ENCODE peak calls at places on chromosomes 5 and 9, in five cellular contexts. O is CD4-positive, CD25-positive, alpha-beta regulatory T cell; M is activated CD4-positive, alpha-beta T cell treated with anti-CD3 and anti-CD28 coated beads, Interleukin-2, amount 10 ng/mL, durations not matched to agents 7 days and 5 days; I is H4; K is GM10248. E is an unnamed sample.
A peak's percentile ranks its signal among the peaks of the same experiment; 100 is the strongest.

GRCh38 chr5:54985301-54986268 is at the start of gene ESM1:
- DNase-seq in O (no peak), M (no peak), I (peak; percentile 70), K (no peak), E (no peak)

GRCh38 chr5:130116431-130116830 is 212.2 kb downstream of the CHSY3 start:
- DNase-seq in O (no peak), M (no peak), I (no peak), K (no peak), E (no peak)

GRCh38 chr5:141947366-141947765 is 10.6 kb downstream of the PCDH12 start:
- DNase-seq in O (no peak), M (no peak), I (no peak), K (no peak), E (no peak)

GRCh38 chr5:53877243-53877642 is 316.8 kb downstream of the NDUFS4 start:
- DNase-seq in O (no peak), M (no peak), I (peak; percentile 39), K (no peak), E (no peak)

GRCh38 chr5:6713274-6714181 is at the start of gene TENT4A:
- DNase-seq in O (no peak), M (no peak), I (no peak), K (peak; percentile 98), E (no peak)

GRCh38 chr5:593511-593910 is 18.6 kb upstream of the CEP72 start:
- DNase-seq in O (no peak), M (no peak), I (no peak), K (no peak), E (no peak)

GRCh38 chr5:1542755-1543154 is 19.0 kb upstream of the LPCAT1 start:
- DNase-seq in O (no peak), M (no peak), I (peak; percentile 97), K (no peak), E (no peak)

GRCh38 chr5:159826351-159827222 is 89.7 kb upstream of the ADRA1B start:
- DNase-seq in O (no peak), M (no peak), I (peak; percentile 62), K (peak; percentile 22), E (no peak)

GRCh38 chr5:14574891-14575496 is 6.6 kb upstream of the OTULINL start:
- DNase-seq in O (no peak), M (no peak), I (no peak), K (no peak), E (no peak)

GRCh38 chr9:136791466-136792276 is 527 bp downstream of the TMEM141 start:
- DNase-seq in O (peak; percentile 74), M (peak; percentile 69), I (no peak), K (peak; percentile 50), E (peak; percentile 73)

GRCh38 chr5:102296229-102296817 is at the start of gene SLCO4C1:
- DNase-seq in O (peak; percentile 2), M (peak; percentile 73), I (no peak), K (peak; percentile 83), E (peak; percentile 43)

GRCh38 chr9:15231788-15232635 is 75.0 kb downstream of the TTC39B start:
- DNase-seq in O (no peak), M (no peak), I (peak; percentile 21), K (peak; percentile 39), E (no peak)

GRCh38 chr5:38808666-38809343 is 37.0 kb upstream of the OSMR start:
- DNase-seq in O (no peak), M (no peak), I (no peak), K (no peak), E (no peak)

E was measured in central memory CD4-positive, alpha-beta T cell.